ENCODE peak calls at places on chromosome 20, in eight cellular contexts. G is GM13976, P is foreskin fibroblast, I is OCI-LY7, Z is psoas muscle, R is astrocyte of the spinal cord, Y is WTC11, W is AG09319. D is an unnamed sample.

GRCh38 chr20:61055130-61055529 is 196.9 kb upstream of the CDH4 start:
- DNase-seq in G (no peak), Y (no peak), R (no peak), Z (no peak), W (no peak), P (no peak), I (no peak), D (no peak)

GRCh38 chr20:45934046-45934586 is 367 bp upstream of the PCIF1 start:
- DNase-seq in P (no peak), G (peak; percentile 73), W (no peak), R (peak; percentile 65), I (peak; percentile 76), Z (peak; percentile 87), Y (peak; percentile 63), D (peak; percentile 63)

GRCh38 chr20:55584307-55584706 is 421.0 kb downstream of the CBLN4 start:
- DNase-seq in I (no peak), G (no peak), R (no peak), W (no peak), Z (no peak), P (no peak), Y (no peak), D (no peak)

GRCh38 chr20:38113401-38114325 is 51.4 kb downstream of the TGM2 start:
- DNase-seq in W (no peak), Y (peak; percentile 81), G (no peak), Z (no peak), R (no peak), I (peak; percentile 21), P (no peak), D (no peak)

GRCh38 chr20:33846291-33846916 is 35.3 kb downstream of the CHMP4B start:
- DNase-seq in P (no peak), Y (no peak), I (no peak), R (peak; percentile 55), G (no peak), Z (peak; percentile 58), W (no peak), D (no peak)

GRCh38 chr20:62252342-62252966 is 14.1 kb downstream of the OSBPL2 start:
- DNase-seq in W (no peak), P (peak; percentile 20), Z (no peak), G (no peak), R (peak; percentile 12), Y (no peak), I (no peak), D (no peak)

GRCh38 chr20:39066464-39066863 is 104.3 kb downstream of the DHX35 start:
- DNase-seq in R (no peak), W (no peak), Z (no peak), P (no peak), Y (peak; percentile 87), I (peak; percentile 15), G (no peak), D (no peak)

GRCh38 chr20:46990811-46991567 is 96.3 kb downstream of the EYA2 start:
- DNase-seq in Z (no peak), Y (no peak), P (no peak), I (no peak), G (no peak), R (no peak), W (no peak), D (no peak)

GRCh38 chr20:34768105-34768504 is 57.3 kb downstream of the NCOA6 start:
- DNase-seq in P (peak; percentile 86), I (no peak), Z (no peak), W (no peak), G (no peak), R (peak; percentile 15), Y (no peak), D (no peak)

GRCh38 chr20:62219992-62220665 is at the start of gene HRH3:
- DNase-seq in W (no peak), G (peak; percentile 87), Z (peak; percentile 72), Y (peak; percentile 73), I (peak; percentile 56), R (no peak), P (no peak), D (peak; percentile 91)

GRCh38 chr20:63555661-63556381 is 1.9 kb downstream of the FNDC11 start:
- DNase-seq in G (no peak), Z (no peak), I (no peak), W (no peak), Y (no peak), R (no peak), P (no peak), D (no peak)

GRCh38 chr20:11394145-11394833 is 523.4 kb upstream of the BTBD3 start:
- DNase-seq in P (peak; percentile 65), R (peak; percentile 85), G (no peak), Y (no peak), W (no peak), Z (no peak), I (no peak), D (no peak)

GRCh38 chr20:63273635-63274380 is 1.2 kb downstream of the ARFGAP1 start:
- DNase-seq in Z (no peak), R (peak; percentile 71), G (no peak), Y (no peak), I (no peak), P (peak; percentile 65), W (peak; percentile 7), D (no peak)

GRCh38 chr20:36606171-36607116 is 865 bp downstream of the RAB5IF start:
- DNase-seq in R (peak; percentile 9), G (no peak), Y (peak; percentile 29), W (no peak), Z (no peak), P (no peak), I (peak; percentile 17), D (no peak)

GRCh38 chr20:40506567-40506966 is 182.5 kb downstream of the MAFB start:
- DNase-seq in G (no peak), Y (no peak), P (peak; percentile 91), W (peak; percentile 96), I (no peak), R (peak; percentile 99), Z (peak; percentile 93), D (no peak)

GRCh38 chr20:13338097-13338661 is 117.1 kb downstream of the ISM1 start:
- DNase-seq in I (no peak), Z (no peak), Y (no peak), G (no peak), P (no peak), R (no peak), W (no peak), D (no peak)

GRCh38 chr20:2417142-2417541 is 36.4 kb downstream of the TGM6 start:
- DNase-seq in W (no peak), P (no peak), R (no peak), I (no peak), Y (no peak), Z (no peak), G (no peak), D (no peak)

GRCh38 chr20:2420510-2420909 is 39.8 kb downstream of the TGM6 start:
- DNase-seq in G (no peak), P (no peak), Y (no peak), W (no peak), Z (no peak), I (no peak), R (no peak), D (no peak)

GRCh38 chr20:2418388-2418787 is 37.7 kb downstream of the TGM6 start:
- DNase-seq in W (no peak), Y (no peak), P (no peak), G (no peak), R (no peak), I (no peak), Z (no peak), D (no peak)

DNA sequence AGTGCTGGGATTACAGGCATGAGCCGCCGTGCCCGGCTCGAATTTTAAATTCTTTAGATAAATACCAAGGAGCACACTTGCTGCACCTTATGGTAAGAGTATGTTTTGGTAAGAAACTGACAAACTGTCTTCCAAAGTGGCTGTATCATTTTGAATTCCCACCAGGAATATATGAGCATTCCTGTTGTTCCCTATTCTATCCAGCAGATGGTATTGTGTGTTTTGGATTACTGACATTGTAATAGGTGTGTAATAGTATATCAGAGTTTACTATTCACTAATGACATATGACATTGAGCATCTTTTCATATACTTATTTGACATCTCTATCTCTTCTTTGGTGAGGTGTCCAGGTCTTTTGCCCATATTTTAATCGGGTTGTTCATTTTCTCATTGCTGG is 40.5 kb downstream of the TGM6 start:
- DNase-seq in W (no peak), P (no peak), R (no peak), Z (no peak), G (no peak), I (no peak), Y (no peak), D (no peak)
- TF ChIP-seq CTCF in W (peak; percentile 2), P (peak; percentile 13), R (no peak), Z (no peak), G (no peak), I (no peak), Y (no peak), D (no peak)

DNA sequence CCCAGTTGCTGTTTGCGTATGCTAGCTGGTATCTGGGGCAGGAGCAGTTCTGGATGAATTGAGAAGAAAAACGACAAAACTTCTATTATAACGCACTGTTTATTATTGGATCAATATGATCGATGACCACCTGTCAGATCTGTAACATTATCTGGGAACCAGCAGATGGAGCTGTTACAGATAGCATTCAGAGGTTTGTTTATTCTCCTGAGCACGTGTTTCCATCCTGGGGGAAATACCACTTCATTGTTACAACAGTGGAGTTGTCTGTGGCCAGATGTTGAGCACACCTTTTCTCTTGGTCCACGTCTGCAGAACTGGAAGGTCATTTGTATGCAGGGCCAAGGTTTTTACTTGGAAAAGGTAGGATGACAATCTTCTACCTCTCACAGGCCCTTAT is 16.0 kb upstream of the NKX2-2 start:
- DNase-seq in G (peak; percentile 36), I (peak; percentile 48), Z (no peak), W (no peak), P (no peak), R (no peak), Y (no peak), D (peak; percentile 39)
- TF ChIP-seq CTCF in G (peak; percentile 39), I (peak; percentile 82), Z (no peak), W (no peak), P (peak; percentile 6), R (no peak), Y (peak; percentile 25), D (peak; percentile 6)

GRCh38 chr20:997486-997885 is 4.6 kb downstream of the RSPO4 start:
- DNase-seq in Y (no peak), Z (no peak), W (no peak), R (no peak), G (no peak), P (no peak), I (no peak), D (no peak)
- TF ChIP-seq CTCF in Y (no peak), Z (no peak), W (no peak), R (no peak), G (no peak), P (no peak), I (no peak), D (no peak)

DNA sequence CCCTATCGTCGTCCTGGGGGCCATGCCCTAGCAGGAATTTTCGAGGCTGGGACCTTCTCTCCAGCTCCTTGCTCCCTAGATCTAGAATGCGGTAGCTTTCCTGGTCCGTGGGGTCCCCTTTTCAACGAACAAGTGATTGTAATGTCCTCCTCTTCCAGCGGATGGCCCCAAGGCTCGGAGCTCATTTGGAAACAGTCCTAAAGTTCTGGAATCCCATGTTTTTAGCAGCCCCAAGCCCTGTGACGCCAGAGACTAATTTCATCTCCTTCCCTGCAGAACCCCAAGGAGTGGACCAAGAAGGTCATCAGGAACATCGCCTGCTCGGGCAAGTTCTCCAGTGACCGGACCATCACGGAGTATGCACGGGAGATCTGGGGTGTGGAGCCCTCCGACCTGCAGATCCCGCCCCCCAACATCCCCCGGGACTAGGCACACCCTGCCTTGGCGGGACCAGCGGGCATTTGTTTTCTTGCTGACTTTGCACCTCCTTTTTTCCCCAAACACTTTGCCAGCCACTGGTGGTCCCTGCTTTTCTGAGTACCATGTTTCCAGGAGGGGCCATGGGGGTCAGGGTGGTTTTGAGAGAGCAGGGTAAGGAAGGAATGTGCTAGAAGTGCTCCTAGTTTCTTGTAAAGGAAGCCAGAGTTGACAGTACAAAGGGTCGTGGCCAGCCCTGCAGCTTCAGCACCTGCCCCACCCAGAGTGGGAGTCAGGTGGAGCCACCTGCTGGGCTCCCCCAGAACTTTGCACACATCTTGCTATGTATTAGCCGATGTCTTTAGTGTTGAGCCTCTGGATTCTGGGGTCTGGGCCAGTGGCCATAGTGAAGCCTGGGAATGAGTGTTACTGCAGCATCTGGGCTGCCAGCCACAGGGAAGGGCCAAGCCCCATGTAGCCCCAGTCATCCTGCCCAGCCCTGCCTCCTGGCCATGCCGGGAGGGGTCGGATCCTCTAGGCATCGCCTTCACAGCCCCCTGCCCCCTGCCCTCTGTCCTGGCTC is 48.5 kb downstream of the PYGB start:
- DNase-seq in Z (peak; percentile 66), G (peak; percentile 69), R (no peak), I (peak; percentile 56), Y (peak; percentile 40), W (no peak), P (no peak), D (peak; percentile 60)
- TF ChIP-seq CTCF in Z (peak; percentile 36), G (peak; percentile 27), R (peak; percentile 50), I (peak; percentile 74), Y (no peak), W (peak; percentile 30), P (peak; percentile 47), D (no peak)